ENCODE peak calls at places on chromosome 3, in eight cellular contexts. Q is BE2C, G is foreskin fibroblast, A is SK-N-SH, N is heart right ventricle, F is astrocyte of the cerebellum, W is AG04450, T is upper lobe of right lung. O is an unnamed sample.

GRCh38 chr3:187227658-187228258 is 30.5 kb downstream of the RTP1 start:
- DNase-seq in N (no peak), F (peak), Q (no peak), T (no peak), A (no peak), G (peak), W (peak), O (no peak)

GRCh38 chr3:142611206-142611605 is 15.0 kb downstream of the PLS1 start:
- DNase-seq in A (no peak), T (no peak), G (no peak), W (no peak), N (no peak), Q (no peak), F (no peak), O (no peak)

GRCh38 chr3:51361746-51362145 is 23.3 kb upstream of the MANF start:
- DNase-seq in A (no peak), T (no peak), F (no peak), N (no peak), G (no peak), Q (no peak), W (no peak), O (no peak)

GRCh38 chr3:100526613-100527346 is 34.4 kb downstream of the TMEM45A start:
- DNase-seq in W (no peak), A (no peak), Q (no peak), T (no peak), N (no peak), F (no peak), G (no peak), O (no peak)

GRCh38 chr3:167691366-167691765 is 37.6 kb upstream of the WDR49 start:
- DNase-seq in G (no peak), W (no peak), T (no peak), A (no peak), Q (no peak), N (no peak), F (no peak), O (no peak)

GRCh38 chr3:52779011-52779410 is 1.6 kb downstream of the ITIH1 start:
- DNase-seq in W (no peak), N (no peak), T (peak), Q (no peak), G (no peak), A (no peak), F (no peak), O (no peak)

GRCh38 chr3:66075281-66075680 is 36.6 kb upstream of the MAGI1 start:
- DNase-seq in A (no peak), T (no peak), G (peak), N (no peak), W (peak), F (peak), Q (no peak), O (peak)

GRCh38 chr3:16884084-16884747 is 539 bp upstream of the PLCL2 start:
- DNase-seq in Q (peak), W (no peak), A (peak), N (peak), T (peak), G (peak), F (no peak), O (no peak)

GRCh38 chr3:78317774-78318173 is 1277.9 kb downstream of the ROBO2 start:
- DNase-seq in T (no peak), G (no peak), Q (no peak), N (no peak), W (no peak), F (no peak), A (no peak), O (no peak)

GRCh38 chr3:162525052-162525451 is 1028.4 kb downstream of the OTOL1 start:
- DNase-seq in Q (no peak), W (peak), F (peak), N (no peak), G (peak), T (no peak), A (no peak), O (peak)

GRCh38 chr3:162171970-162172369 is 675.4 kb downstream of the OTOL1 start:
- DNase-seq in A (no peak), Q (no peak), T (no peak), G (peak), W (no peak), N (no peak), F (no peak), O (no peak)

GRCh38 chr3:20068512-20069177 is 28.4 kb downstream of the KAT2B start:
- DNase-seq in N (no peak), W (no peak), F (no peak), T (no peak), G (no peak), A (no peak), Q (no peak), O (no peak)

GRCh38 chr3:16084887-16085286 is 89.6 kb upstream of the GALNT15 start:
- DNase-seq in W (no peak), G (peak), N (no peak), A (no peak), Q (no peak), F (no peak), T (no peak), O (no peak)

GRCh38 chr3:141491929-141492328 is 5.1 kb downstream of the RASA2 start:
- DNase-seq in T (no peak), F (no peak), W (no peak), G (no peak), Q (no peak), A (no peak), N (no peak), O (no peak)

GRCh38 chr3:53478166-53478830 is 16.1 kb upstream of the CACNA1D start:
- DNase-seq in W (no peak), N (no peak), G (no peak), T (no peak), A (peak), F (no peak), Q (no peak), O (no peak)

GRCh38 chr3:181326637-181327223 is 337.2 kb upstream of the DNAJC19 start:
- DNase-seq in G (no peak), T (no peak), A (no peak), N (no peak), Q (peak), F (peak), W (no peak), O (no peak)

GRCh38 chr3:44210967-44211366 is 30.7 kb upstream of the TOPAZ1 start:
- DNase-seq in G (no peak), Q (no peak), W (no peak), N (no peak), A (no peak), T (no peak), F (no peak), O (no peak)

GRCh38 chr3:172138792-172139507 is 99.6 kb downstream of the FNDC3B start:
- DNase-seq in W (no peak), A (no peak), F (no peak), T (no peak), G (peak), Q (peak), N (no peak), O (no peak)

DNA sequence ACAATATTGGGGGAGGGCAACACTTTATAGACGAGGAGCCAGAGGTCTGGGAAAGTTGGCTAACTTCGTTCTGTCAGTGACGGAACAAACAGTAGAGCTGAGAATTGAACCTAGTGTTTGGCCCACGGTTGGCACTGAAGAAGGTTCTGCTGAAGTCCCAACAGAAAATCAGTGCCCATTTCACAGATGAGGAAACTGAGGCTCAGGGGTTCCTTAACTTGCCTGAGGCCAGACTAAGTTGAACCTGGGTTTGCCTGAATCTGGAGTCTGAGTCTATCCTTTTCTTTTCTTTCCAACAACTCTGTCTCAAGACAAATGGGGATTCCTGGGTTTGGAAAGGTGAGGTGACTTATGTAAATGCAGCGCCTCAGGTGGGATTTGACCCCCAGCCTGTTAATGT is 55.1 kb downstream of the SLC6A6 start:
- DNase-seq in F (no peak), G (no peak), N (no peak), A (no peak), Q (no peak), W (no peak), T (no peak), O (no peak)
- H3K4me3 ChIP-seq in F (no peak), G (no peak), N (no peak), A (no peak), Q (no peak), W (no peak), T (no peak), O (no peak)

DNA sequence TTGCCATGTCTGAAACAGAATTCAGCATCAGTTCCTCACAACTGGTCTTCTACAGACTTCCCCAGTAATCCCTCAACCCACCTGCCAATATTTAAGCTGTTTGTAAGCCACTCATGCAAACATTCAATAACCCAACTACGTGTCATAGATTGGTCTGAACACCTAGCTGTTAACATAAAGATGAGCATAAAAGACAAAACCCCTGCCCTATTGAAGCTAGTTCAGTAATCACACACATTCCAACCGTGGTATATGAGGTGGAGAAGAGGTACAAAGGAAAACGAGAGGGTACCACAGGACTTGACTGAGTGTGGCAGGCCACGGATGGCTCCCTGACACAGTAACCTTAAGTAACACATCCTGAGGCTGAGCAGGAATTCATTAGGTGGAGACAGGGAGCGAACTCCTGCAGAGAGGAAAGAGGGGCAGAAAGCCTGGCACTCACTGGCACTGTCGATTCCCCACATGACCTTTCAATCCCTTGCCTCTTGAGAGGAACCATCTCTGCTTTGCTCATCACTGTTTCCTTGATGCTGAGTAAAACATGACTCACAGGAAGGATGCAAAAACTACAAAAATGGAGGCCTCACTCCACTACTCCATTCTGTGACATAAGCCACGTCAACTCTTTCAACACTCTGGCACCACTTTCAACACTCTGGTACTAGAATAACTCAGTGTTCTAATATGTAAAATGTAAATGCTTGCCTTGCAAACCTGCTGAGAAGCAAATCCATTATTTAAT is 31.3 kb downstream of the RPN1 start:
- DNase-seq in Q (no peak), G (peak), A (no peak), N (no peak), T (no peak), W (peak), F (no peak), O (peak)
- H3K4me3 ChIP-seq in Q (peak), G (no peak), A (no peak), N (peak), T (no peak), W (no peak), F (no peak), O (no peak)

GRCh38 chr3:107235193-107235922 is 141.9 kb upstream of the CCDC54 start:
- DNase-seq in A (peak), G (peak), N (no peak), T (no peak), F (no peak), W (no peak), Q (peak), O (no peak)
- H3K4me3 ChIP-seq in A (peak), G (peak), N (peak), T (peak), F (peak), W (peak), Q (peak), O (peak)

GRCh38 chr3:30343067-30343831 is 263.2 kb upstream of the TGFBR2 start:
- DNase-seq in F (no peak), Q (no peak), W (no peak), T (no peak), N (no peak), A (no peak), G (no peak), O (no peak)

GRCh38 chr3:30341079-30341478 is 265.3 kb upstream of the TGFBR2 start:
- DNase-seq in W (no peak), N (no peak), T (no peak), G (no peak), A (no peak), Q (no peak), F (no peak), O (no peak)

GRCh38 chr3:30341851-30342250 is 264.6 kb upstream of the TGFBR2 start:
- DNase-seq in Q (no peak), T (no peak), W (no peak), A (no peak), F (no peak), G (no peak), N (no peak), O (no peak)

GRCh38 chr3:30343861-30344260 is 262.5 kb upstream of the TGFBR2 start:
- DNase-seq in Q (no peak), F (no peak), W (no peak), N (no peak), A (no peak), T (no peak), G (no peak), O (no peak)

GRCh38 chr3:30342319-30343060 is 263.9 kb upstream of the TGFBR2 start:
- DNase-seq in N (no peak), T (no peak), A (no peak), G (peak), F (peak), W (peak), Q (peak), O (peak)
- H3K4me3 ChIP-seq in N (no peak), T (no peak), A (no peak), G (no peak), F (no peak), W (no peak), Q (no peak), O (no peak)

GRCh38 chr3:42035816-42036482 is 55.2 kb upstream of the TRAK1 start:
- DNase-seq in F (no peak), Q (no peak), G (peak), W (no peak), T (no peak), A (no peak), N (peak), O (no peak)

GRCh38 chr3:42033741-42034140 is 57.4 kb upstream of the TRAK1 start:
- DNase-seq in T (no peak), W (no peak), A (no peak), F (no peak), Q (no peak), N (no peak), G (peak), O (no peak)

GRCh38 chr3:42037318-42037945 is 53.7 kb upstream of the TRAK1 start:
- DNase-seq in Q (no peak), W (no peak), T (no peak), G (no peak), N (no peak), F (no peak), A (no peak), O (no peak)

GRCh38 chr3:42035007-42035406 is 56.1 kb upstream of the TRAK1 start:
- DNase-seq in T (no peak), F (no peak), G (no peak), Q (no peak), W (no peak), N (no peak), A (no peak), O (no peak)

GRCh38 chr3:42036483-42036823 is 54.7 kb upstream of the TRAK1 start:
- DNase-seq in W (peak), Q (no peak), A (peak), T (no peak), F (peak), N (no peak), G (peak), O (no peak)
- H3K4me3 ChIP-seq in W (no peak), Q (no peak), A (no peak), T (no peak), F (no peak), N (no peak), G (peak), O (no peak)